ENCODE peak calls at places on chromosomes 1 and 21, in four cellular contexts. K, C, M and N are unnamed samples.

GRCh38 chr1:42456010-42456753 is at the start of the genes PPCS and ZMYND12:
- DNase-seq in K (peak; percentile 86), M (peak; percentile 89), C (peak; percentile 85), N (peak; percentile 83)

GRCh38 chr1:169043823-169044222 is 62.7 kb upstream of the ATP1B1 start:
- DNase-seq in M (no peak), C (no peak), K (no peak), N (no peak)

GRCh38 chr1:69737527-69738176 is 169.9 kb downstream of the LRRC7 start:
- DNase-seq in K (peak; percentile 63), M (peak; percentile 64), C (peak; percentile 79), N (peak; percentile 86)

GRCh38 chr1:91689586-91690481 is 189.2 kb downstream of the CDC7 start:
- DNase-seq in C (no peak), M (no peak), K (no peak), N (no peak)

GRCh38 chr1:173224887-173225280 is 17.8 kb upstream of the TNFSF4 start:
- DNase-seq in M (no peak), C (no peak), K (no peak), N (no peak)

GRCh38 chr1:228345201-228345930 is 61.3 kb downstream of the TRIM11 start:
- DNase-seq in C (no peak), K (no peak), M (no peak), N (no peak)

GRCh38 chr1:234731371-234732085 is 121.5 kb upstream of the IRF2BP2 start:
- DNase-seq in K (peak; percentile 93), C (peak; percentile 87), M (peak; percentile 29), N (peak; percentile 43)

GRCh38 chr1:76292418-76293184 is 218.1 kb downstream of the ST6GALNAC3 start:
- DNase-seq in M (no peak), K (no peak), C (no peak), N (no peak)

GRCh38 chr1:47424336-47424982 is 8.4 kb downstream of the FOXE3 start:
- DNase-seq in M (peak; percentile 63), K (peak; percentile 48), C (peak; percentile 82), N (peak; percentile 70)

GRCh38 chr1:228508253-228508652 is 21.1 kb downstream of the RNF187 start:
- DNase-seq in K (no peak), C (no peak), M (no peak), N (no peak)

GRCh38 chr1:32349211-32349708 is 13.0 kb downstream of the FAM229A start:
- DNase-seq in K (no peak), M (no peak), C (no peak), N (no peak)

GRCh38 chr1:33302325-33302724 is 18.6 kb downstream of the A3GALT2 start:
- DNase-seq in K (no peak), C (no peak), M (no peak), N (no peak)

GRCh38 chr1:10901091-10901893 is 104.8 kb upstream of the CASZ1 start:
- DNase-seq in M (no peak), C (peak; percentile 29), K (peak; percentile 64), N (peak; percentile 41)

GRCh38 chr1:70084314-70084915 is 121.0 kb downstream of the LRRC40 start:
- DNase-seq in C (peak; percentile 44), M (no peak), K (peak; percentile 33), N (no peak)

GRCh38 chr1:195012995-195013394 is 1595.2 kb downstream of the KCNT2 start:
- DNase-seq in C (no peak), M (no peak), K (no peak), N (no peak)

GRCh38 chr1:22503721-22504410 is 52.2 kb downstream of the ZBTB40 start:
- DNase-seq in M (no peak), C (no peak), K (no peak), N (peak; percentile 63)

GRCh38 chr1:52056110-52056936 is at the start of gene BTF3L4:
- DNase-seq in C (peak; percentile 93), K (peak; percentile 91), M (peak; percentile 92), N (peak; percentile 93)

GRCh38 chr21:34695434-34695833 is 26.6 kb downstream of the CLIC6 start:
- DNase-seq in M (no peak), K (no peak), C (no peak), N (no peak)

GRCh38 chr1:155250246-155250632 is 5.0 kb downstream of the ENTREP3 start:
- DNase-seq in K (no peak), C (no peak), M (no peak), N (no peak)

GRCh38 chr1:150809651-150810050 is 1.6 kb upstream of the CTSK start:
- DNase-seq in M (no peak), K (peak; percentile 88), C (peak; percentile 22), N (no peak)

GRCh38 chr21:31902438-31902837 is 29.6 kb downstream of the HUNK start:
- DNase-seq in C (no peak), M (no peak), K (no peak), N (no peak)

GRCh38 chr21:39531777-39532333 is 80.1 kb downstream of the SH3BGR start:
- DNase-seq in M (no peak), C (peak; percentile 14), K (no peak), N (peak; percentile 8)

GRCh38 chr21:39611547-39612190 is 1.1 kb upstream of the B3GALT5 start:
- DNase-seq in C (no peak), K (no peak), M (no peak), N (no peak)

GRCh38 chr21:46060596-46061061 is 37.3 kb upstream of the COL6A2 start:
- DNase-seq in K (peak; percentile 67), C (peak; percentile 99), M (peak; percentile 48), N (no peak)

GRCh38 chr21:29499734-29500343 is 201.1 kb downstream of the BACH1 start:
- DNase-seq in K (peak; percentile 51), M (peak; percentile 51), C (peak; percentile 67), N (peak; percentile 82)

GRCh38 chr1:228110536-228110935 is 1.4 kb upstream of the MRPL55 start:
- DNase-seq in M (no peak), K (no peak), C (no peak), N (no peak)

GRCh38 chr21:17769049-17769845 is 49.9 kb downstream of the C21orf91 start:
- DNase-seq in K (no peak), C (peak; percentile 76), M (no peak), N (no peak)

GRCh38 chr1:208252126-208252853 is 8.1 kb upstream of the PLXNA2 start:
- DNase-seq in K (no peak), C (peak; percentile 56), M (peak; percentile 50), N (no peak)

GRCh38 chr1:199784127-199784526 is 243.4 kb upstream of the NR5A2 start:
- DNase-seq in C (peak; percentile 97), M (peak; percentile 37), K (peak; percentile 42), N (no peak)

GRCh38 chr1:170662561-170662971 is 1.4 kb upstream of the PRRX1 start:
- DNase-seq in K (no peak), M (no peak), C (no peak), N (no peak)
- H3K27ac ChIP-seq in K (no peak overlapping the region), M (no peak overlapping the region), C (no peak overlapping the region), N (no peak overlapping the region)

DNA sequence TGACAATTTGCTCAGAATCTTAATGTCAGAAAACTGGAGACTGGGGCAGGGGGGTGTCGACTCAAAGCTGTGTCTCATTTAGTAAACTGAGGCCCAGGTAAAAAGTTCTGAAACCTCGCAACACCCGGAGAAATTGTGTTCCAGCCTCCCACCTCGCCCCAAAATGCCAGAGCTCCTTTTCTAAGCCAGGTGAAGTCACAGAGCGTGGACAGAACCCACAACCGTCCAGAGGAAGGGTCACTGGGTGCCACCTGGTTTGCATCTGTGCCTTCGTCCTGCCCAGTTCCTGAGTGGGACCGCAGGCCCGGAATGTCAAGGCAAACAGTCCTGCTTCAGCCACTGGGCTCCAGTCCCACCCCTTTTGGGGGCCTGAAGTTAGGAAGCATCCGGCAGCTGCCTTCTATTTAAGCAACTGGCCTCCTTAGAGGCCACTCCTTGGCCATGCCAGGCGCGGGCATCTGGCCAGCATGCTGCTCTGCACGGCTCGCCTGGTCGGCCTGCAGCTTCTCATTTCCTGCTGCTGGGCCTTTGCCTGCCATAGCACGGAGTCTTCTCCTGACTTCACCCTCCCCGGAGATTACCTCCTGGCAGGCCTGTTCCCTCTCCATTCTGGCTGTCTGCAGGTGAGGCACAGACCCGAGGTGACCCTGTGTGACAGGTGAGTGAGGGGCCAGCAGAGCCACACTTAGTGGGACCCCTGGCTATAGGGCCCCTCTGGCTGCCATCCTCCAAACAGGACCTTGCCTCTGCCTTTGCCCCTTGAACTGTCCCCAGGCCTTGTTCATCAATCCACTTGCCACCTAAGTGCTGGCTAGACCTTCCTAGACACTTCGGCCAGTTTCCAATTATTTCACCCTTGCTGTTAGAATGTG is at the start of gene TAS1R1:
- DNase-seq in K (no peak), M (no peak), C (no peak), N (no peak)
- H3K27ac ChIP-seq in K (peak within 1 kb of the TSS; percentile 75), M (peak within 1 kb of the TSS; percentile 90), C (no peak within 1 kb of the TSS), N (no peak within 1 kb of the TSS)

DNA sequence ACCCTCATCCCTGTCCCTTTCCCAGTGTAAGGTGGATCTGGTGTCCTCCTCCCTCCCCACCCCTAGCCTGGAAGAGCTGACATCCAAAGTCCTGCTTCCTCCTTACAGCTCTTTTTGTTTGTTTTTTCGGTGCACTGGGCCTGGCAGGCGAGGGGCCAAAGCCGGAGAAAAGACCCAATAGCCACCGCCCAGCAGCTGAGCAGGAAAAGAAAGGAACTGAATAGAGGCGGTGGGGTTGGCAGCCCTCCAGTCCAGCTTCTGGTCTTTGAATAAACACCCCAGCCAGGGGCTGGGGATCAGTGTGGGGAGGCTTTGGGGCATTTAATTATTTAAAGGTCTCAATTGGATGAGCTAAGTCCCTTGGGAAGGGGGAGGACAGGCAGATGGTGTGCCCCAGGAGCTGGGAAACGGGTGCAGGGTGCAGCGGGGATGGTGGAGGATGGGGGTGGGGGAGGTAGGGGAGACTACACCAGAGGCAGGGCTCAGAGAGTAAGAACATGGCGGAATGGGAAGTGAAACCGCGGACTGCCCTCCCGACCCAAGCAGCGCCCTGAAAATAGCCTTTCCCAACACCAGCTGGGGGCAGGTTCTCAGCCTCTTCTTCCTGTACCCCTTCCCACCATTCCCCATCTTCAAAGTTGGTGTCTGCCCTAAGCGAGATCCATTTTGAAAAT is 20.2 kb downstream of the BTG2 start:
- DNase-seq in M (no peak), K (no peak), C (no peak), N (no peak)
- H3K27ac ChIP-seq in M (no peak overlapping the region), K (no peak overlapping the region), C (no peak overlapping the region), N (no peak overlapping the region)

GRCh38 chr1:27032119-27032461 is 19.4 kb upstream of the TENT5B start:
- DNase-seq in K (no peak), C (no peak), M (no peak), N (no peak)
- H3K27ac ChIP-seq in K (peak overlapping the region; percentile 73), C (peak overlapping the region; percentile 93), M (no peak overlapping the region), N (no peak overlapping the region)

DNA sequence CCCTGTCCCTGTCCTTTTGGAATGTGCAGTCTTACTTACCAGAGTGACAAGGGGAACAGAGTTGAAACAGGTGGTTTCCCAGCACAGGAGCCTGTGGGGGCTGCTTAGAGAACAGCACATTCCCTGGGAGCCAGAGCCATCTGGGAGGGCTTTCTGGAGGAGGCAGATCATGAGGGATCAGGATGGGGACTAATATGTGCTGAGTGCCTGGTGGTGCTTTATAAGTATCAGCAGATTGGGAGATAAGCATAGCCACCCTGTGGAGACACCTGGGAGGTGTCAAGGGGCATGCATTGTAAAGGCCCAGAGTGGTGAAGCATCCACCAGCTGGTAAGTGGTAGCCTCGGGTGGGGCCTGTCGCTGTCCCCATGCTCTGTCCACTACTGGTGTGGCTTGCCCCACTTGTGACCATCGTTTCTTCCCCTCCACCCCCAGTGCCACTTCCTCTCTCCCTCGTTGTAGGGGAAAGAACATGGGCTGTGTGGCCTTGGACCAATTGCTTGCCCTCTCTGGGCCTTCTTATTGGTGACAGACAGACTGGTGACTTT is 9.9 kb upstream of the PADI1 start:
- DNase-seq in M (no peak), K (no peak), C (no peak), N (no peak)
- H3K27ac ChIP-seq in M (peak overlapping the region; percentile 30), K (no peak overlapping the region), C (no peak overlapping the region), N (no peak overlapping the region)

DNA sequence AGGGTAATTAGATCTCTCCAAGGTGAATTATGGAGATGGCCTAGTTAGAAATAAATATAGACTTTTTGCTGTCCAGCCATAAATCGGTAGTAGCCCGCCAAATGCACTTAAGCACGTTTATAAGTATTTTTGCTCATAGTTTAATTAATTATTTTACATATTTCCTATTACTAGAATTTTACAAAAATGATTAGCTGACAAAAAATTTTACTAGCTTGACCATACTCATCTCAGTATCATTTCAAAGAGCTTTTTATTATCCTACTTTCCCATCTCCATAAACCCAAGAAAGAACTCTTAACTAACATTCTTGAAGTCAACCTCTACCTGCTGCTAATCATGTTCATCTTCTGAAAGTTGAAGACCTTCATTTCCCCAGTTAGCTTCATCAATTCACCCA is 159.9 kb upstream of the PKN2 start:
- DNase-seq in C (no peak), M (no peak), K (no peak), N (no peak)
- H3K27ac ChIP-seq in C (no peak overlapping the region), M (no peak overlapping the region), K (no peak overlapping the region), N (no peak overlapping the region)